ENCODE peak calls at places on chromosome 9, in seven cellular contexts. N, G, C, J, V, R and O are unnamed samples.

GRCh38 chr9:111274737-111275136 is 55.3 kb downstream of the OR2K2 start:
- DNase-seq in N (no peak), G (no peak), C (peak), J (no peak), V (no peak), R (no peak), O (no peak)

GRCh38 chr9:12819436-12820185 is 44.8 kb downstream of the LURAP1L start:
- DNase-seq in N (no peak), G (peak), C (no peak), J (peak), V (no peak), R (peak), O (peak)

GRCh38 chr9:113682297-113682771 is 193.8 kb upstream of the ZNF618 start:
- DNase-seq in N (peak), G (peak), C (peak), J (peak), V (peak), R (peak), O (peak)

GRCh38 chr9:108142504-108143201 is 653.1 kb upstream of the KLF4 start:
- DNase-seq in N (peak), G (no peak), C (peak), J (peak), V (peak), R (peak), O (peak)

GRCh38 chr9:72871685-72872084 is 81.2 kb downstream of the ALDH1A1 start:
- DNase-seq in N (peak), G (no peak), C (peak), J (no peak), V (no peak), R (peak), O (no peak)

GRCh38 chr9:37650873-37651768 is at the start of gene FRMPD1:
- DNase-seq in N (peak), G (peak), C (peak), J (peak), V (no peak), R (peak), O (peak)

GRCh38 chr9:108272350-108272899 is 583.4 kb downstream of the ACTL7B start:
- DNase-seq in N (peak), G (no peak), C (peak), J (peak), V (no peak), R (peak), O (peak)

GRCh38 chr9:124282442-124283231 is 24.9 kb downstream of the NEK6 start:
- DNase-seq in N (peak), G (no peak), C (peak), J (no peak), V (no peak), R (no peak), O (no peak)

GRCh38 chr9:35776018-35776417 is 15.4 kb upstream of the NPR2 start:
- DNase-seq in N (no peak), G (no peak), C (no peak), J (no peak), V (no peak), R (no peak), O (no peak)

GRCh38 chr9:100408541-100409175 is 18.3 kb upstream of the MSANTD3 start:
- DNase-seq in N (no peak), G (no peak), C (no peak), J (no peak), V (no peak), R (no peak), O (no peak)

GRCh38 chr9:103837940-103838339 is 256.2 kb upstream of the SMC2 start:
- DNase-seq in N (no peak), G (peak), C (no peak), J (peak), V (peak), R (no peak), O (peak)

GRCh38 chr9:74729129-74729710 is 158.5 kb downstream of the TRPM6 start:
- DNase-seq in N (no peak), G (no peak), C (no peak), J (no peak), V (peak), R (no peak), O (no peak)

GRCh38 chr9:137138701-137139467 is at the start of gene GRIN1:
- DNase-seq in N (peak), G (no peak), C (no peak), J (peak), V (peak), R (peak), O (peak)

GRCh38 chr9:132059351-132059750 is 20.3 kb downstream of the MED27 start:
- DNase-seq in N (no peak), G (no peak), C (no peak), J (no peak), V (no peak), R (no peak), O (no peak)

GRCh38 chr9:130089141-130089540 is 35.4 kb downstream of the GPR107 start:
- DNase-seq in N (no peak), G (no peak), C (no peak), J (no peak), V (no peak), R (no peak), O (no peak)
- H3K23ac ChIP-seq in N (no peak), G (no peak), C (no peak), J (no peak), V (no peak), R (no peak), O (no peak)

DNA sequence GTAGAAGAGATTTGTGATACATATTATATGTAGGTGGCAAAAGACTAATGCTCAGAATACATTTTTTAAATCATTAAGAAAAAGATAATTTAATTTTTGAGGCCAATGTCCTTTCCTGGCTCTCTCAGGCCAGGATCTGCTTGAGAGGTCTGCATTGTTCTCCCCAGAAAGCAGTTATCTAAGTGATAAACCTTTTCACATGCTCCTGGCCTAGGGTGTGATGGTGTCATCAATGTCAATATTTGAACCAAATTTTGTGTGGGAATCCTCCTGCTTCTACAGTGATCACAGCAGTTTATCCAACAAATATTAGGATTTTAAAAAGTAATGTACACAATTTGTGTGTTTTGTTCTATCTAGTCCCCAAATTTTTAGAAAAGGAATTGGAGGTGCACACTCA is 166.6 kb downstream of the DIRAS2 start:
- DNase-seq in N (no peak), G (no peak), C (no peak), J (no peak), V (no peak), R (no peak), O (peak)
- H4K8ac ChIP-seq in N (no peak), G (no peak), C (no peak), J (no peak), V (no peak), R (no peak), O (no peak)

DNA sequence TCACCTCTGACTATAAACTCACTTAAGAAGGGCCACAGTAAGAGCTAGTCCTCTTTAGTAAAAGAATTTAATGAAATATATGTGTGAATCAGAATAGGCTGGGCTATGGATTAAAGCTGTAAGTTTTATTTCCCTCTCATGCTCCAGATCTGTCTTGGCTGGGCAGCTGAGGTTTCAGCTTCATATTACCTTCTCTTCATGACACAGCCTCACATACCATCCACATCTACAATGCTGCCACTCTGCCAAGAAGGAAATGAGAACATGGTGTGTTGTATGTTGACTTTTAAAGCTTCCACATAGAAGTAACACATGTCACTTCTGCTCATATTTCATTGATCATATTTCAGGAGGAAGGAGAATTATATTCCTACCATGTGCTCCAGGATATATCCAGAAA is 776.0 kb upstream of the ACO1 start:
- DNase-seq in N (no peak), G (no peak), C (no peak), J (no peak), V (no peak), R (no peak), O (no peak)
- H3K4ac ChIP-seq in N (no peak), G (no peak), C (no peak), J (no peak), V (no peak), R (no peak), O (no peak)

DNA sequence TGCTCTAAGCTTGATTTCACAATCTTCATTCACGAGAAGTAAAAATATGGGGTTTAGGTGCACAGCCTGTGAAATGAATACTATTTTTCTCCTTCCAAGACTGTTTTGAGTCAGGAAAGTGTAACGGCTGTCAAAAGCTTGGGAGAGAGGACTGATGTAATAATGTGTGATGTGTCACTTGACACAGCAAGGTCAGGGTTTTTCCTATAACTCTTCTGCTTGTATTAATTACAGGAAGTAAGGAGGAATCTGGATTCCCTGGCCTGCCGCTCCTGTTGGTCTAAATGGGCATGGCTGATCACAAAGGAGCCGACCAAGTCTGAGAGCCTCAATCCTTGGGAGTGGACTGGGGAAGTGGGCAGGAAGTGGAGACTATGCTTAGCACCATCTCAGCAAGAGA is 16.7 kb upstream of the SLC28A3 start:
- DNase-seq in N (peak), G (no peak), C (no peak), J (no peak), V (no peak), R (no peak), O (no peak)
- H3K23ac ChIP-seq in N (no peak), G (no peak), C (no peak), J (no peak), V (no peak), R (no peak), O (no peak)

GRCh38 chr9:18141681-18142080 is 332.3 kb upstream of the ADAMTSL1 start:
- DNase-seq in N (no peak), G (no peak), C (no peak), J (no peak), V (no peak), R (no peak), O (no peak)

GRCh38 chr9:18138676-18139075 is 335.3 kb upstream of the ADAMTSL1 start:
- DNase-seq in N (no peak), G (no peak), C (no peak), J (no peak), V (no peak), R (peak), O (no peak)

GRCh38 chr9:18146329-18146728 is 327.6 kb upstream of the ADAMTSL1 start:
- DNase-seq in N (no peak), G (no peak), C (no peak), J (no peak), V (no peak), R (no peak), O (no peak)

GRCh38 chr9:18137815-18138214 is 336.1 kb upstream of the ADAMTSL1 start:
- DNase-seq in N (no peak), G (no peak), C (no peak), J (no peak), V (no peak), R (no peak), O (peak)

GRCh38 chr9:18142964-18143363 is 331.0 kb upstream of the ADAMTSL1 start:
- DNase-seq in N (no peak), G (no peak), C (no peak), J (no peak), V (no peak), R (no peak), O (peak)
- H4K8ac ChIP-seq in N (no peak), G (no peak), C (no peak), J (no peak), V (no peak), R (no peak), O (no peak)